ENCODE peak calls at places on chromosomes 12 and 14, in seven cellular contexts. T, U, Y, M, G, V and N are unnamed samples.
A peak's percentile ranks its signal among the peaks of the same experiment; 100 is the strongest.

GRCh38 chr12:6430124-6430989 is 14.4 kb upstream of the CD27 start:
- DNase-seq in U (peak; percentile 100), G (no peak), V (no peak), M (peak; percentile 90), T (peak; percentile 97), Y (peak; percentile 41), N (peak; percentile 89)

GRCh38 chr12:57011438-57012424 is 4.6 kb downstream of the TAC3 start:
- DNase-seq in V (no peak), T (no peak), M (no peak), G (no peak), U (no peak), Y (no peak), N (no peak)

GRCh38 chr12:18683603-18684002 is 54.2 kb downstream of the PLCZ1 start:
- DNase-seq in V (no peak), T (no peak), M (no peak), G (no peak), U (no peak), Y (no peak), N (no peak)

GRCh38 chr14:100348779-100349708 is 25.9 kb downstream of the SLC25A47 start:
- DNase-seq in U (no peak), Y (no peak), V (no peak), M (no peak), G (no peak), T (no peak), N (peak; percentile 68)

GRCh38 chr14:87712386-87713113 is 280.4 kb downstream of the GALC start:
- DNase-seq in M (no peak), T (no peak), V (no peak), U (no peak), G (no peak), Y (no peak), N (no peak)

GRCh38 chr14:87483651-87484260 is 509.2 kb downstream of the GALC start:
- DNase-seq in V (no peak), G (no peak), U (no peak), T (no peak), Y (no peak), M (no peak), N (no peak)

GRCh38 chr12:53196486-53196885 is 10.6 kb downstream of the ITGB7 start:
- DNase-seq in V (no peak), T (no peak), G (no peak), M (no peak), U (no peak), Y (no peak), N (no peak)

GRCh38 chr14:103127356-103127755 is 4.1 kb downstream of the TNFAIP2 start:
- DNase-seq in Y (no peak), U (no peak), G (no peak), M (peak; percentile 16), V (no peak), T (no peak), N (no peak)

GRCh38 chr14:96125536-96125935 is 79.1 kb upstream of the BDKRB2 start:
- DNase-seq in U (no peak), Y (no peak), T (peak; percentile 28), M (peak; percentile 22), G (no peak), V (no peak), N (no peak)

GRCh38 chr12:26188641-26189040 is 6.7 kb upstream of the SSPN start:
- DNase-seq in G (no peak), M (no peak), V (no peak), U (no peak), T (no peak), Y (no peak), N (no peak)

GRCh38 chr12:124496584-124496983 is 70.8 kb downstream of the NCOR2 start:
- DNase-seq in M (no peak), V (no peak), T (no peak), G (no peak), Y (peak; percentile 53), U (peak; percentile 48), N (no peak)

GRCh38 chr14:82621881-82622450 is 1088.3 kb upstream of the SEL1L start:
- DNase-seq in V (no peak), U (no peak), Y (no peak), T (no peak), M (no peak), G (peak; percentile 59), N (no peak)

GRCh38 chr12:130832561-130833209 is 6.4 kb downstream of the STX2 start:
- DNase-seq in T (no peak), U (peak; percentile 30), Y (no peak), G (peak; percentile 30), M (peak; percentile 22), V (no peak), N (no peak)

GRCh38 chr12:6550294-6551062 is 5.4 kb downstream of the IFFO1 start:
- DNase-seq in M (no peak), V (no peak), U (no peak), Y (no peak), T (no peak), G (no peak), N (no peak)

GRCh38 chr12:49260165-49260564 is 4.7 kb upstream of the TUBA1C start:
- DNase-seq in M (no peak), Y (no peak), T (no peak), G (no peak), U (no peak), V (no peak), N (no peak)

GRCh38 chr12:121525411-121525810 is 55.4 kb downstream of the KDM2B start:
- DNase-seq in M (no peak), T (no peak), V (no peak), Y (no peak), G (no peak), U (no peak), N (no peak)

GRCh38 chr14:52051861-52052260 is 17.0 kb downstream of the NID2 start:
- DNase-seq in T (no peak), M (no peak), Y (no peak), U (no peak), V (no peak), G (no peak), N (no peak)

GRCh38 chr14:30223385-30223785 is 295.7 kb upstream of the PRKD1 start:
- DNase-seq in U (peak; percentile 46), V (no peak), Y (no peak), M (peak; percentile 39), T (peak; percentile 89), G (no peak), N (peak; percentile 46)

GRCh38 chr14:104542871-104543830 is 36.4 kb upstream of the C14orf180 start:
- DNase-seq in V (no peak), Y (no peak), G (no peak), T (no peak), M (no peak), U (no peak), N (peak; percentile 39)
- H3K4me1 ChIP-seq in V (no peaks in the 10 kb centered on the region), Y (no peaks in the 10 kb centered on the region), G (no peaks in the 10 kb centered on the region), T (no peaks in the 10 kb centered on the region), M (no peaks in the 10 kb centered on the region), U (no peaks in the 10 kb centered on the region), N (no peaks in the 10 kb centered on the region)

GRCh38 chr14:85535916-85536834 is 6.2 kb downstream of the FLRT2 start:
- DNase-seq in Y (no peak), U (peak; percentile 44), G (no peak), T (peak; percentile 32), M (no peak), V (no peak), N (no peak)
- TF ChIP-seq CTCF in Y (peak; percentile 35), U (peak; percentile 66), G (peak; percentile 49), T (no peak), M (no peak), V (no peak), N (no peak)

GRCh38 chr14:36258241-36258640 is 62.2 kb downstream of the MBIP start:
- DNase-seq in Y (no peak), U (no peak), V (no peak), G (no peak), T (no peak), M (no peak), N (no peak)

GRCh38 chr14:36256131-36256801 is 64.2 kb downstream of the MBIP start:
- DNase-seq in G (no peak), Y (no peak), V (no peak), T (peak; percentile 75), U (no peak), M (peak; percentile 41), N (no peak)

DNA sequence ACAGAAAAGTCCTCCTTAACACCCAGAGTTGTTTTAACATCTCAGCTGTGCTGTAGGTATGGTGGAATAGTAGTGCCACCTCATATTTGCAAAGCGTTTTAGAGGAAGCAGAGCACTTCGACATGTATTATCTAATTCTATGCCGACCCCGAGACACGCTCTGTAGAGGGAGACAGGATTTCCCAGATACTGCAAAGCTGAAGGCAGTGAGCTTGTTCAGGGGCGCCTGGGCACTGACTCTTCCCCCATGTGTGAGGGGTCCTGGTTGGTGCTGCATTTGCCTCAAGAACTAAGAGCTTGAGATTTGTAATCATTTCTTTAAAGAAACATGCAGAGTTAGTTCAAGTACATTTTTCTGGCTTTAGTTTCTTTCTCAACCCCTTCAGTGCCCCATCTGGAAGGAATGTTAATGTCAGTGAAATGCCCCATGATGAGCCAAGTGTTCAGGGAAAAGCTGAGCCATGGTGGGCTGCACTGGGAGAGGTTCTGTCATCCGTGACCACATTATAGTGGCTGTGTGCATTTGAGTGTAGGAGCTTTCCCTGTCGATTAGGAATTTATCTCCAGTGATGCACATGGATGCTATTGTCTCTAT is 66.3 kb downstream of the MBIP start:
- DNase-seq in M (no peak), T (peak; percentile 44), V (no peak), G (peak; percentile 39), Y (no peak), U (no peak), N (no peak)
- H3K9me3 ChIP-seq in M (no peaks in the 10 kb centered on the region), T (no peaks in the 10 kb centered on the region), V (no peaks in the 10 kb centered on the region), G (no peaks in the 10 kb centered on the region), Y (no peaks in the 10 kb centered on the region), U (no peaks in the 10 kb centered on the region), N (no peaks in the 10 kb centered on the region)

GRCh38 chr14:77098470-77099353 is 654 bp downstream of the CIPC start:
- DNase-seq in T (peak; percentile 58), Y (peak; percentile 20), M (peak; percentile 47), G (peak; percentile 44), U (no peak), V (peak; percentile 21), N (peak; percentile 68)
- H3K4me1 ChIP-seq in T (peaks cover 33% of the 10 kb centered on the region), Y (peaks cover 49% of the 10 kb centered on the region), M (peaks cover 14% of the 10 kb centered on the region), G (peaks cover 2% of the 10 kb centered on the region), U (peaks cover 18% of the 10 kb centered on the region), V (peaks cover 16% of the 10 kb centered on the region), N (peaks cover 24% of the 10 kb centered on the region)

DNA sequence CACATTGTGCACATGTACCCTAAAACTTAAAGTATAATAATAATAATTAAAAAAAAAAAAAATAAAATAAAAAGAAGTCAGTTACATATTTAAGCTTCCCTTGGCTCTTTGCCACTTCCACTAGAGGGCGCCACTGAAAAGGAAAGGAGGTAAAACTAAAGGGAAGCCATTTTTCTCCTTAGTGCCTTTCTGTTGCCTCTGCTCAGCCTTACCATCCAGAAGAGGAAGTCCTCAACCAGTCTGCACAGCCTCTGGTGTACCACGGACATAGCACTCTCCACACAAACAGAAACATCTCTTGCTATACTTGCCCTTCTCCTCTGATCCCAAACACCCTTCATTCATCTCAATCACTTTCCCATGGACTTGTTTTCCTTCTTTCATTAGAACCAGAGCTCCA is 169.0 kb upstream of the EEA1 start:
- DNase-seq in Y (peak; percentile 87), V (peak; percentile 68), U (peak; percentile 71), G (peak; percentile 49), M (peak; percentile 85), T (peak; percentile 51), N (peak; percentile 85)
- TF ChIP-seq CTCF in Y (peak; percentile 86), V (peak; percentile 65), U (peak; percentile 46), G (peak; percentile 87), M (peak; percentile 60), T (peak; percentile 13), N (peak; percentile 83)

DNA sequence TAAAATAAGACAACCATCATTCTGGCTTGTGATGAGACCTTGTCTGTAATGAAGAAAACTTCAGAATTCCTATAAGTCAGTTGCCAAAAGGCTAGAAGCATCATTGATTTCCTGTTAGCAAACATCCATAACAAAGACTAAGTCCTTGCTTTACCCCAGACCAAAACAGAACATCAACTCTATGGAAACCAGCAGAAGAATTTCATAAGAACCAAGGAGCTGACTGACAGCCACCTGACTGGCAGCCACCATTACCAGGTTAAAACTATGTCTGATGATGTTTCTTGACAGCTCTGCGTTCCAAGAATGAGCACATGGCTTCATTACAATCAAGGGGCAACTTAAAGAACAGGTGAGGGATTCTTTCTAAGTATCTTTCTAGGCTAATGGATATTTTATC is 29.3 kb downstream of the HECTD4 start:
- DNase-seq in T (no peak), V (no peak), U (peak; percentile 13), Y (no peak), M (no peak), G (no peak), N (no peak)
- H3K9me3 ChIP-seq in T (no peaks in the 10 kb centered on the region), V (no peaks in the 10 kb centered on the region), U (no peaks in the 10 kb centered on the region), Y (no peaks in the 10 kb centered on the region), M (no peaks in the 10 kb centered on the region), G (no peaks in the 10 kb centered on the region), N (no peaks in the 10 kb centered on the region)